ENCODE peak calls at places on chromosomes 12 and 14, in four cellular contexts. G is omental fat pad, R is fibroblast of lung, N is B cell. P is an unnamed sample.

GRCh38 chr12:6279256-6279628 is 31.2 kb upstream of the PLEKHG6 start:
- DNase-seq in G (no peak), R (no peak), N (no peak), P (no peak)

GRCh38 chr12:40390980-40391379 is 166.2 kb downstream of the LRRK2 start:
- DNase-seq in G (no peak), R (no peak), N (no peak), P (no peak)

GRCh38 chr12:64400041-64400440 is 4.2 kb upstream of the XPOT start:
- DNase-seq in G (no peak), R (peak; percentile 66), N (no peak), P (no peak)

GRCh38 chr12:58117201-58117600 is 175.8 kb downstream of the ATP23 start:
- DNase-seq in G (no peak), R (no peak), N (no peak), P (no peak)

GRCh38 chr14:31884776-31885379 is 192.2 kb upstream of the ARHGAP5 start:
- DNase-seq in G (no peak), R (peak; percentile 41), N (no peak), P (no peak)

GRCh38 chr12:54891717-54892478 is 37.6 kb downstream of the MUCL1 start:
- DNase-seq in G (no peak), R (peak; percentile 34), N (no peak), P (no peak)

GRCh38 chr12:5872745-5873144 is 72.3 kb downstream of the ANO2 start:
- DNase-seq in G (no peak), R (peak; percentile 3), N (no peak), P (no peak)

GRCh38 chr14:31945074-31945613 is 132.0 kb upstream of the ARHGAP5 start:
- DNase-seq in G (no peak), R (no peak), N (no peak), P (no peak)

GRCh38 chr14:100855256-100855930 is 29.5 kb downstream of the MEG3 start:
- DNase-seq in G (no peak), R (no peak), N (no peak), P (no peak)

GRCh38 chr12:16348435-16349131 is 1.1 kb downstream of the MGST1 start:
- DNase-seq in G (no peak), R (peak; percentile 49), N (no peak), P (no peak)

GRCh38 chr14:99522457-99522891 is 41.3 kb downstream of the CCNK start:
- DNase-seq in G (no peak), R (peak; percentile 52), N (no peak), P (no peak)

GRCh38 chr12:51976376-51977160 is 25.1 kb downstream of the ACVR1B start:
- DNase-seq in G (no peak), R (peak; percentile 23), N (no peak), P (no peak)

GRCh38 chr12:6074979-6075585 is 49.4 kb downstream of the VWF start:
- DNase-seq in G (no peak), R (no peak), N (no peak), P (no peak)

GRCh38 chr14:75290851-75291250 is 12.2 kb downstream of the FOS start:
- DNase-seq in G (no peak), R (no peak), N (no peak), P (no peak)

DNA sequence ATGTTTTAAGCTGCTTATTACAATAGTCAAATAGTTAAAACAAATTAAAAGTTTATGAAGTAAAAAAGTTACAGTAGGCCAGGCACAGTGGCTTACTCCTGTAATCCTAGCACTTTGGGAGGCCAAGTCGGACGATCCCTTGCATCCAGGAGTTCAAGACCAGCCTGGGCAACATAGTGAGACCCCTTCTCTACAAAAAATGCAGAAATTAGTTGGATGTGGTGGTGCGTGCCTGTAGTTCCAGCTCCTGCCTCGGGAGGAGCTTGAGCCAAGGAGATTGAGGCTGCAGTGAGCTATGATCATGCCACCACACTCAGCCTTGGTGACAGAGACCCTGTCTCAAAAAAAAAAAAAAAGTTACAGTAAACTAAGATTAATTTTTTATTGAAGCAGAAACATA is 142.6 kb downstream of the MIPOL1 start:
- DNase-seq in G (no peak), R (no peak), N (no peak), P (no peak)
- TF ChIP-seq CTCF in G (no peak), R (no peak), N (no peak), P (peak; percentile 12)

DNA sequence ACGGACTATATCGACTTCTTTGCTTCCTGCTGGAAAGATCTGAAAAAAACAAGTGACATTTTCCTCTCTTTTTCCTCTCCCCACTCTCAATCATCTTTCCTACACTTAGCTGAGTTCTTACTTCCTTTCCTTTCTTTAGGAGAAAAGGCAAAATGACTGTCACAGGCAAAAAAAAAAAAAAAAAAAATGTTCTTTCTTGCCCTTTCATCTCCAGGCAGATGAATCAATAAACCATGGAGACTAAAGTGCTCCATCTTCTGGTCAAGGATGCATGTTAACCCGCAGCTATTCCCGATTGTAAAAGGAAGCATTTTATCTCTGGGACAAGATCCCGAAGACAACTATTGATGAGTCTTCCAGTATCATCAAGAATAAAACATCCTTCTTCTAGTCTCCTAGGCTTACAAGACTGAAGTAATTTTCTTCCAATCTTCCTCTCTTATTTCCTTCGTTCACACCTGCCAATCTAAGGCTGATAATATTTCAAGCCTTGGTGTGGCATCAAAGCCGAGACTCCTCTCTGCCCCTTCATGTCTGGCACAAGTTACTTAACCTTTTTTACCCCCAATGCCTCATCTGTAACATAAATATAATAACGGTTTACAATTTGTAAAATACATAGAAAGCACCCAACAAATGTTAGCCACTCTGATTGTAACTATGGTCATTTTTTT is 94.2 kb upstream of the PLEKHG7 start:
- DNase-seq in G (no peak), R (peak; percentile 70), N (no peak), P (no peak)
- TF ChIP-seq CTCF in G (no peak), R (peak; percentile 71), N (no peak), P (peak; percentile 54)

DNA sequence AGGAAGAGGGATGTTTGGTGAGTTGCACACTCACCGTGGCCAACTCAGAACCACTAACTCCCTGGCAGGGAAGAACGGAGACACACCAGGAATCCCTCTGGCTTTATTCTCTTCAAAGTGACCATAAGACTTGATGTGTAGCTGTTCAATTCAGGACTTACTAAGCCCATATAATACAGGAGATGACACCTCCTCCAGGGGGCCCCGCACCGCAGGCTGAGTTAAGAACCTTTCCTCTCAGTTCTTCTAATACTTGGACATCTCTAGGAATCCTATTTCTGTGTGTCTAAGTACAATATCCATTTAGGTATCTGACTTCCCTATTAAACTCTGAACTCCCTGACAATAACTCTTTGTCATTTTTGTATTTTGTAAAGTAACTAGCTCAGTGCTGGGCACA is 49.5 kb downstream of the DCAF4 start:
- DNase-seq in G (no peak), R (no peak), N (no peak), P (no peak)
- TF ChIP-seq CTCF in G (no peak), R (no peak), N (no peak), P (no peak)

GRCh38 chr14:77609902-77610301 is 6.5 kb downstream of the SPTLC2 start:
- DNase-seq in G (no peak), R (no peak), N (no peak), P (no peak)
- TF ChIP-seq CTCF in G (no peak), R (no peak), N (no peak), P (no peak)

DNA sequence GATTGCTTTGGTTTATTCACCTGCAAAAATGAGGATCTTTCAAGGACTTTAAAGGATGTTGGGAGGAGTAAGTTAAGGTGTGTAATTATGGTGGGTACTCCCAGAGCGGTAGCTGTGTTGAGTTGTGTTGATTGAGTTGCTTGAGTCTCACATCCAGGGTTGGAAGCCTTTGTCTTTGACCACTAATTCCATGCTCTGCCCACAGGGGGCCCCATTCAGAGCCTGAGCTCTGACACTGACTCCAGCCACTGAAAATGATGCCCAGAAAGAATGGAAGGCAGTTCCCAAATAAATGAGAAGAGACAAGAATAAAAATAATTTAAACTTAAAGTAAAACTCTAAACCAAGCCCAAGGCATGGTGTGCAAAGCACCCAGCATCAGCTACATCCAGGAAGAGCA is 237.4 kb upstream of the PWP1 start:
- DNase-seq in G (no peak), R (no peak), N (no peak), P (no peak)
- TF ChIP-seq CTCF in G (no peak), R (peak; percentile 49), N (no peak), P (peak; percentile 51)

GRCh38 chr14:54782803-54783659 is 119.6 kb downstream of the GCH1 start:
- DNase-seq in G (no peak), R (no peak), N (peak; percentile 67), P (no peak)
- TF ChIP-seq CTCF in G (no peak), R (peak; percentile 26), N (peak; percentile 38), P (peak; percentile 50)